ENCODE peak calls at places on chromosomes 7 and 10, in five cellular contexts. One of them, this sample, is unnamed.

GRCh38 chr10:114687459-114687858 is 29.4 kb upstream of the ABLIM1 start:
- DNase-seq in hippocampal formation: no peak
- DNase-seq in GM04504: no peak
- DNase-seq in NCI-H510A treated with DMSO at 0.1 percent for 48 hours: no peak
- DNase-seq in NCI-H345: no peak
- DNase-seq in this sample: no peak

GRCh38 chr10:75111906-75112703 is 649 bp downstream of the SAMD8 start:
- DNase-seq in NCI-H510A treated with DMSO at 0.1 percent for 48 hours: peak
- DNase-seq in hippocampal formation: peak
- DNase-seq in GM04504: peak
- DNase-seq in NCI-H345: peak
- DNase-seq in this sample: no peak

GRCh38 chr7:63057265-63057664 is 941.4 kb upstream of the ZNF722 start:
- DNase-seq in GM04504: no peak
- DNase-seq in NCI-H345: no peak
- DNase-seq in NCI-H510A treated with DMSO at 0.1 percent for 48 hours: no peak
- DNase-seq in hippocampal formation: no peak
- DNase-seq in this sample: no peak

GRCh38 chr7:136009488-136010079 is 32.4 kb upstream of the MTPN start:
- DNase-seq in NCI-H345: peak
- DNase-seq in hippocampal formation: no peak
- DNase-seq in GM04504: no peak
- DNase-seq in NCI-H510A treated with DMSO at 0.1 percent for 48 hours: peak
- DNase-seq in this sample: no peak

GRCh38 chr10:79410315-79411094 is 34.9 kb downstream of the ZCCHC24 start:
- DNase-seq in NCI-H510A treated with DMSO at 0.1 percent for 48 hours: no peak
- DNase-seq in hippocampal formation: no peak
- DNase-seq in GM04504: no peak
- DNase-seq in NCI-H345: no peak
- DNase-seq in this sample: no peak

GRCh38 chr7:32477649-32477980 is 12.6 kb downstream of the LSM5 start:
- DNase-seq in GM04504: no peak
- DNase-seq in NCI-H345: no peak
- DNase-seq in NCI-H510A treated with DMSO at 0.1 percent for 48 hours: no peak
- DNase-seq in hippocampal formation: no peak
- DNase-seq in this sample: no peak

GRCh38 chr7:1569440-1569832 is 396 bp downstream of the PSMG3 start:
- DNase-seq in GM04504: no peak
- DNase-seq in NCI-H345: no peak
- DNase-seq in NCI-H510A treated with DMSO at 0.1 percent for 48 hours: no peak
- DNase-seq in hippocampal formation: no peak
- DNase-seq in this sample: no peak

GRCh38 chr10:97333351-97333600 is 1.3 kb downstream of the FRAT2 start:
- DNase-seq in NCI-H510A treated with DMSO at 0.1 percent for 48 hours: no peak
- DNase-seq in GM04504: no peak
- DNase-seq in NCI-H345: no peak
- DNase-seq in hippocampal formation: no peak
- DNase-seq in this sample: no peak

GRCh38 chr10:24344695-24345473 is 135.9 kb downstream of the KIAA1217 start:
- DNase-seq in GM04504: no peak
- DNase-seq in NCI-H345: no peak
- DNase-seq in NCI-H510A treated with DMSO at 0.1 percent for 48 hours: no peak
- DNase-seq in hippocampal formation: no peak
- DNase-seq in this sample: no peak

GRCh38 chr7:38694326-38694725 is 63.2 kb upstream of the AMPH start:
- DNase-seq in GM04504: no peak
- DNase-seq in hippocampal formation: no peak
- DNase-seq in NCI-H510A treated with DMSO at 0.1 percent for 48 hours: no peak
- DNase-seq in NCI-H345: no peak
- DNase-seq in this sample: no peak

GRCh38 chr7:137774793-137775201 is 72.0 kb downstream of the DGKI start:
- DNase-seq in GM04504: no peak
- DNase-seq in NCI-H345: no peak
- DNase-seq in hippocampal formation: no peak
- DNase-seq in NCI-H510A treated with DMSO at 0.1 percent for 48 hours: no peak
- DNase-seq in this sample: no peak

GRCh38 chr10:132577350-132578005 is 39.9 kb downstream of the INPP5A start:
- DNase-seq in NCI-H345: no peak
- DNase-seq in NCI-H510A treated with DMSO at 0.1 percent for 48 hours: no peak
- DNase-seq in hippocampal formation: peak
- DNase-seq in GM04504: no peak
- DNase-seq in this sample: no peak

GRCh38 chr7:149071641-149072437 is 18.7 kb downstream of the ZNF786 start:
- DNase-seq in NCI-H510A treated with DMSO at 0.1 percent for 48 hours: no peak
- DNase-seq in GM04504: no peak
- DNase-seq in hippocampal formation: no peak
- DNase-seq in NCI-H345: no peak
- DNase-seq in this sample: no peak

This sample was measured in BJ.